ENCODE peak calls at places on chromosomes 5 and 9, in five cellular contexts. B is right lobe of liver, U is stomach, K is mesenchymal stem cell, C is colonic mucosa. S is an unnamed sample.

GRCh38 chr5:132776077-132776931 is 735 bp downstream of the SEPTIN8 start:
- DNase-seq in B (no peak), U (no peak), C (peak; percentile 67), K (peak; percentile 65), S (peak; percentile 75)

GRCh38 chr9:12415361-12415760 is 277.8 kb upstream of the TYRP1 start:
- DNase-seq in C (no peak), U (no peak), B (no peak), K (no peak), S (peak; percentile 81)

GRCh38 chr9:36765077-36765390 is 192.3 kb downstream of the MELK start:
- DNase-seq in U (no peak), K (no peak), C (no peak), B (no peak), S (no peak)

GRCh38 chr5:113693621-113694130 is 180.2 kb downstream of the YTHDC2 start:
- DNase-seq in U (no peak), B (no peak), C (no peak), K (peak; percentile 74), S (no peak)

GRCh38 chr5:140926903-140927573 is 939 bp downstream of the PCDHAC1 start:
- DNase-seq in C (no peak), K (peak; percentile 78), B (peak; percentile 28), U (no peak), S (peak; percentile 1)

GRCh38 chr5:169181785-169182184 is 119.2 kb downstream of the SLIT3 start:
- DNase-seq in K (no peak), U (no peak), B (no peak), C (no peak), S (peak; percentile 52)

GRCh38 chr5:127028822-127029457 is 1.4 kb downstream of the MARCHF3 start:
- DNase-seq in U (no peak), B (peak; percentile 20), C (peak; percentile 73), K (peak; percentile 43), S (no peak)

GRCh38 chr9:89786650-89787049 is 181.8 kb downstream of the GADD45G start:
- DNase-seq in C (peak; percentile 62), B (no peak), K (peak; percentile 45), U (peak; percentile 60), S (no peak)

GRCh38 chr5:26647781-26648180 is 390.6 kb downstream of the CDH9 start:
- DNase-seq in U (no peak), K (no peak), C (no peak), B (no peak), S (no peak)

GRCh38 chr5:43338856-43339255 is 25.6 kb upstream of the HMGCS1 start:
- DNase-seq in U (no peak), K (no peak), C (no peak), B (no peak), S (no peak)

GRCh38 chr9:92728831-92729734 is 35.5 kb downstream of the BICD2 start:
- DNase-seq in U (peak; percentile 25), K (peak; percentile 49), C (no peak), B (no peak), S (no peak)

GRCh38 chr9:96126321-96126881 is 175.6 kb downstream of the HSD17B3 start:
- DNase-seq in K (peak; percentile 68), C (peak; percentile 28), B (no peak), U (no peak), S (no peak)

GRCh38 chr5:64635056-64635686 is 55.1 kb upstream of the SHISAL2B start:
- DNase-seq in U (no peak), B (no peak), K (peak; percentile 43), C (no peak), S (peak; percentile 76)

GRCh38 chr5:36300927-36301540 is 668 bp downstream of the RANBP3L start:
- DNase-seq in B (peak; percentile 22), U (peak; percentile 38), C (no peak), K (peak; percentile 3), S (no peak)

GRCh38 chr5:1483064-1483463 is 37.8 kb upstream of the SLC6A3 start:
- DNase-seq in K (no peak), U (no peak), B (no peak), C (no peak), S (no peak)
- H3K36me3 ChIP-seq in K (peaks cover 90% of the 10 kb centered on the region), U (peaks cover 69% of the 10 kb centered on the region), B (no peaks in the 10 kb centered on the region), C (no peaks in the 10 kb centered on the region), S (peaks cover 36% of the 10 kb centered on the region)

DNA sequence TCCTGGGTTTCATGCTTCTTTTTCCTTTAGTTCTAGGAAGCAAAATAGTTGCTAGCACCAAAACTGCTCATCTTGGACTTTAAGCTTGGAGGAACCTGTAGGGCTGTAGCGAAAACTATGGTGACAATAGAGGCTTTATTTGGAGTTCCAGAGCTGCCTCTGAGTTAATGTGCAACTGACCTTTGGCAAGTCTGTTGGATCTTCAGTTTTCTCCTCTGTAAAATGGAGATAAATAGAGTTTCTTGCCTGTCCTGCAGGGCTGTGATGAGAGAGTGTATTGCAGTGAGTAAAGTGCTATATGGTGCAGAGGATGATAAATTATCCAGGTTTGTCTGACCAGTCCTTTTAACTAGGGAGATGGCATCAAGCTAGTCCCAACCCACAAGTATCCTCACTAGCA is 417.0 kb downstream of the MAN2A1 start:
- DNase-seq in C (no peak), K (no peak), B (no peak), U (no peak), S (no peak)
- H3K4me1 ChIP-seq in C (no peaks in the 10 kb centered on the region), K (no peaks in the 10 kb centered on the region), B (peaks cover 18% of the 10 kb centered on the region), U (peaks cover 5% of the 10 kb centered on the region), S (peaks cover 34% of the 10 kb centered on the region)

GRCh38 chr5:175685701-175686350 is 28.0 kb downstream of the HRH2 start:
- DNase-seq in U (no peak), K (no peak), C (no peak), B (no peak), S (no peak)

GRCh38 chr5:175688352-175689146 is 30.7 kb downstream of the HRH2 start:
- DNase-seq in C (no peak), K (no peak), U (no peak), B (peak; percentile 14), S (no peak)

GRCh38 chr5:175686396-175686795 is 28.5 kb downstream of the HRH2 start:
- DNase-seq in C (no peak), B (no peak), U (no peak), K (no peak), S (no peak)

GRCh38 chr5:175686826-175687225 is 29.0 kb downstream of the HRH2 start:
- DNase-seq in K (no peak), C (no peak), B (no peak), U (no peak), S (no peak)

DNA sequence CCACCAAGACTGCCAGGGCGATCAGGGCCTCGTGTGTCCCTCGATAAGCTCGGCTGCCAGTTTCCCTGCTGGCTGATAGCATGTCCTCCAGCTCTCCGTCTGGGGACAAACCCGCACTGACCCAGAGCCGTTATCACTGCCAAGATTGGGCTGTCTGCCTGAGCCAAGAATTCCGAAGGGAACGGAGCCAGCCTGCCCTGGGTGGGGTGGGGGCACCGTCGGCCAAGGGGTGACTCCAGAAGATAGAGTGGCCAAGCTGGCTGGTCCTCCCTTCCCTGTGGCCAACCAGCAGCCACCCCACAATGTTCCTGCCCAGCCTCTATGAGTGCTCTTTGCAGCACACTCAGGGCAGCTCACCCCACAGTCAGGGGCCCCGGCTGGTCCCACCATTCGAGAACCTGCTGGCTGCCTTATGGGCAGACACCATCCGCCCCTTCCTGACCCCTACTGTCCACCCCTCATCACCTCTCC is 29.4 kb downstream of the HRH2 start:
- DNase-seq in K (no peak), B (no peak), U (peak; percentile 92), C (no peak), S (no peak)
- H3K36me3 ChIP-seq in K (no peaks in the 10 kb centered on the region), B (no peaks in the 10 kb centered on the region), U (peaks cover 38% of the 10 kb centered on the region), C (no peaks in the 10 kb centered on the region), S (no peaks in the 10 kb centered on the region)

GRCh38 chr9:134390947-134391318 is 64.7 kb downstream of the RXRA start:
- DNase-seq in B (no peak), C (no peak), K (no peak), U (no peak), S (no peak)

GRCh38 chr9:134391319-134392231 is 65.3 kb downstream of the RXRA start:
- DNase-seq in K (no peak), U (no peak), B (no peak), C (no peak), S (no peak)

GRCh38 chr9:134388976-134389375 is 62.7 kb downstream of the RXRA start:
- DNase-seq in U (no peak), C (no peak), B (no peak), K (no peak), S (no peak)

GRCh38 chr9:134389659-134390058 is 63.4 kb downstream of the RXRA start:
- DNase-seq in K (no peak), U (no peak), B (no peak), C (no peak), S (no peak)

GRCh38 chr9:134390537-134390936 is 64.3 kb downstream of the RXRA start:
- DNase-seq in B (no peak), C (no peak), U (no peak), K (no peak), S (no peak)
- H3K4me1 ChIP-seq in B (peaks cover 72% of the 10 kb centered on the region), C (peaks cover 17% of the 10 kb centered on the region), U (peaks cover 72% of the 10 kb centered on the region), K (peaks cover 43% of the 10 kb centered on the region), S (peaks cover 15% of the 10 kb centered on the region)

DNA sequence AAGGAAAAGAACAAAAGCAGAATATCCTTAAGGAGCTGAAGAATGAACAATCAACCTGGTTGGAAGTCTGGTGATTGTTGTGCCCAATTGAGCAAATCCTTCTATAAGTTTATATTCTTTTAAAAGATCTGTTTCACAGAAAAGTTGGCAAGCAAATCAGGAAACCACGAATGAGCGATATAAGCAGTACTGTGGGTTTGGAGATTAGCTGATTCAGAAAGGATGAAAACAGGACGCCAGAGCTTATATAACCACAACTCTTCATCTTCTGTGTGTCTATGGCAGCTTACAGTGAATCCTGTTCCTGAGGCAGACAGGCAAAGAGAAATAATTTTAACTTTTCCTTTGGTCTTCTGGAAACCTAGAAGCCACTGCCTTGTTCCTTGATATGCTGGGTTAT is 61.7 kb downstream of the SLC38A9 start:
- DNase-seq in C (no peak), K (peak; percentile 45), B (no peak), U (no peak), S (peak; percentile 31)
- H3K36me3 ChIP-seq in C (no peaks in the 10 kb centered on the region), K (peaks cover 6% of the 10 kb centered on the region), B (no peaks in the 10 kb centered on the region), U (peaks cover 3% of the 10 kb centered on the region), S (peaks cover 38% of the 10 kb centered on the region)

GRCh38 chr9:121720311-121720991 is 69.0 kb downstream of the DAB2IP start:
- DNase-seq in C (peak; percentile 77), U (no peak), B (no peak), K (no peak), S (no peak)

GRCh38 chr9:121717141-121717749 is 65.8 kb downstream of the DAB2IP start:
- DNase-seq in C (no peak), U (no peak), B (no peak), K (no peak), S (no peak)

GRCh38 chr9:121718501-121718900 is 67.1 kb downstream of the DAB2IP start:
- DNase-seq in K (no peak), C (no peak), B (no peak), U (no peak), S (no peak)

GRCh38 chr9:121720992-121721350 is 69.5 kb downstream of the DAB2IP start:
- DNase-seq in C (no peak), U (no peak), B (no peak), K (no peak), S (no peak)

GRCh38 chr9:121718063-121718462 is 66.6 kb downstream of the DAB2IP start:
- DNase-seq in C (no peak), U (no peak), B (no peak), K (no peak), S (no peak)
- H3K4me1 ChIP-seq in C (peaks cover 24% of the 10 kb centered on the region), U (peaks cover 36% of the 10 kb centered on the region), B (no peaks in the 10 kb centered on the region), K (peaks cover 11% of the 10 kb centered on the region), S (no peaks in the 10 kb centered on the region)

GRCh38 chr9:99147177-99147576 is 42.3 kb downstream of the TGFBR1 start:
- DNase-seq in U (no peak), B (no peak), C (no peak), K (no peak), S (no peak)
- H3K36me3 ChIP-seq in U (peaks cover 88% of the 10 kb centered on the region), B (peaks cover 4% of the 10 kb centered on the region), C (peaks cover 5% of the 10 kb centered on the region), K (peaks cover 10% of the 10 kb centered on the region), S (peaks cover 77% of the 10 kb centered on the region)